ENCODE peak calls at places on chromosomes 3 and 15, in four cellular contexts. One of them, this sample, is unnamed.

GRCh38 chr3:75294124-75294523 is 370.0 kb upstream of the FRG2C start:
- DNase-seq in H1: peak
- DNase-seq in SK-N-SH: peak
- DNase-seq in K562: peak
- DNase-seq in this sample: peak

GRCh38 chr3:129304553-129305222 is 26.0 kb downstream of the HMCES start:
- DNase-seq in H1: no peak
- DNase-seq in SK-N-SH: no peak
- DNase-seq in K562: no peak
- DNase-seq in this sample: no peak

GRCh38 chr3:98914210-98915080 is 12.9 kb upstream of the DCBLD2 start:
- DNase-seq in H1: no peak
- DNase-seq in SK-N-SH: no peak
- DNase-seq in K562: no peak
- DNase-seq in this sample: no peak

GRCh38 chr3:38107911-38108648 is 28.8 kb downstream of the ACAA1 start:
- DNase-seq in H1: no peak
- DNase-seq in SK-N-SH: no peak
- DNase-seq in K562: no peak
- DNase-seq in this sample: no peak

GRCh38 chr15:88193415-88193814 is 63.1 kb downstream of the NTRK3 start:
- DNase-seq in H1: no peak
- DNase-seq in SK-N-SH: no peak
- DNase-seq in K562: peak
- DNase-seq in this sample: no peak

GRCh38 chr3:182138388-182138787 is 426.7 kb downstream of the SOX2 start:
- DNase-seq in H1: no peak
- DNase-seq in SK-N-SH: no peak
- DNase-seq in K562: no peak
- DNase-seq in this sample: no peak

GRCh38 chr3:146969356-146969755 is 364.2 kb upstream of the PLSCR5 start:
- DNase-seq in H1: no peak
- DNase-seq in SK-N-SH: no peak
- DNase-seq in K562: no peak
- DNase-seq in this sample: no peak

GRCh38 chr3:70065666-70066253 is 66.2 kb downstream of the SAMMSON start:
- DNase-seq in H1: no peak
- DNase-seq in SK-N-SH: peak
- DNase-seq in K562: no peak
- DNase-seq in this sample: peak

GRCh38 chr15:74528876-74529275 is 12.1 kb upstream of the ARID3B start:
- DNase-seq in H1: no peak
- DNase-seq in SK-N-SH: no peak
- DNase-seq in K562: no peak
- DNase-seq in this sample: no peak

GRCh38 chr15:97736748-97737147 is 223.8 kb upstream of the ARRDC4 start:
- DNase-seq in H1: no peak
- DNase-seq in SK-N-SH: no peak
- DNase-seq in K562: no peak
- DNase-seq in this sample: no peak

GRCh38 chr15:71433402-71433801 is 318.1 kb downstream of the THSD4 start:
- DNase-seq in H1: no peak
- DNase-seq in SK-N-SH: no peak
- DNase-seq in K562: no peak
- DNase-seq in this sample: no peak

GRCh38 chr3:155070932-155071387 is 9.2 kb upstream of the MME start:
- DNase-seq in H1: no peak
- DNase-seq in SK-N-SH: peak
- DNase-seq in K562: no peak
- DNase-seq in this sample: no peak

GRCh38 chr3:170703121-170703588 is 117.3 kb upstream of the SLC7A14 start:
- DNase-seq in H1: no peak
- DNase-seq in SK-N-SH: no peak
- DNase-seq in K562: peak
- DNase-seq in this sample: no peak

GRCh38 chr3:128094295-128095151 is 29.1 kb downstream of the RUVBL1 start:
- DNase-seq in H1: no peak
- DNase-seq in SK-N-SH: no peak
- DNase-seq in K562: no peak
- DNase-seq in this sample: no peak

GRCh38 chr3:133930341-133930933 is 34.8 kb upstream of the RAB6B start:
- DNase-seq in H1: no peak
- DNase-seq in SK-N-SH: peak
- DNase-seq in K562: peak
- DNase-seq in this sample: no peak

GRCh38 chr15:58574612-58575011 is 142.8 kb downstream of the LIPC start:
- DNase-seq in H1: no peak
- DNase-seq in SK-N-SH: no peak
- DNase-seq in K562: no peak
- DNase-seq in this sample: no peak

GRCh38 chr3:160343132-160343531 is 55.9 kb downstream of the IFT80 start:
- DNase-seq in H1: no peak
- DNase-seq in SK-N-SH: peak
- DNase-seq in K562: no peak
- DNase-seq in this sample: no peak

GRCh38 chr3:177484926-177485325 is 287.6 kb upstream of the TBL1XR1 start:
- DNase-seq in H1: no peak
- DNase-seq in SK-N-SH: no peak
- DNase-seq in K562: no peak
- DNase-seq in this sample: no peak

GRCh38 chr15:95874625-95875024 is 455.9 kb upstream of the NR2F2 start:
- DNase-seq in H1: no peak
- DNase-seq in SK-N-SH: no peak
- DNase-seq in K562: no peak
- DNase-seq in this sample: no peak

GRCh38 chr3:27544372-27544865 is 60.2 kb upstream of the SLC4A7 start:
- DNase-seq in H1: no peak
- DNase-seq in SK-N-SH: no peak
- DNase-seq in K562: no peak
- DNase-seq in this sample: no peak

GRCh38 chr3:81249540-81250029 is 511.9 kb downstream of the GBE1 start:
- DNase-seq in H1: no peak
- DNase-seq in SK-N-SH: no peak
- DNase-seq in K562: no peak
- DNase-seq in this sample: no peak

GRCh38 chr3:29440321-29441019 is 159.6 kb downstream of the RBMS3 start:
- DNase-seq in H1: no peak
- DNase-seq in SK-N-SH: no peak
- DNase-seq in K562: no peak
- DNase-seq in this sample: no peak

GRCh38 chr15:52103217-52104207 is 9.1 kb downstream of the BCL2L10 start:
- DNase-seq in H1: no peak
- DNase-seq in SK-N-SH: no peak
- DNase-seq in K562: no peak
- DNase-seq in this sample: no peak

GRCh38 chr15:57235865-57236264 is 140.4 kb upstream of the CGNL1 start:
- DNase-seq in H1: no peak
- DNase-seq in SK-N-SH: peak
- DNase-seq in K562: no peak
- DNase-seq in this sample: no peak

GRCh38 chr3:123451186-123451585 is 2.3 kb upstream of the ADCY5 start:
- DNase-seq in H1: no peak
- DNase-seq in SK-N-SH: no peak
- DNase-seq in K562: no peak
- DNase-seq in this sample: no peak

GRCh38 chr3:196053487-196053886 is 28.4 kb downstream of the TFRC start:
- DNase-seq in H1: no peak
- DNase-seq in SK-N-SH: no peak
- DNase-seq in K562: no peak
- DNase-seq in this sample: no peak

DNA sequence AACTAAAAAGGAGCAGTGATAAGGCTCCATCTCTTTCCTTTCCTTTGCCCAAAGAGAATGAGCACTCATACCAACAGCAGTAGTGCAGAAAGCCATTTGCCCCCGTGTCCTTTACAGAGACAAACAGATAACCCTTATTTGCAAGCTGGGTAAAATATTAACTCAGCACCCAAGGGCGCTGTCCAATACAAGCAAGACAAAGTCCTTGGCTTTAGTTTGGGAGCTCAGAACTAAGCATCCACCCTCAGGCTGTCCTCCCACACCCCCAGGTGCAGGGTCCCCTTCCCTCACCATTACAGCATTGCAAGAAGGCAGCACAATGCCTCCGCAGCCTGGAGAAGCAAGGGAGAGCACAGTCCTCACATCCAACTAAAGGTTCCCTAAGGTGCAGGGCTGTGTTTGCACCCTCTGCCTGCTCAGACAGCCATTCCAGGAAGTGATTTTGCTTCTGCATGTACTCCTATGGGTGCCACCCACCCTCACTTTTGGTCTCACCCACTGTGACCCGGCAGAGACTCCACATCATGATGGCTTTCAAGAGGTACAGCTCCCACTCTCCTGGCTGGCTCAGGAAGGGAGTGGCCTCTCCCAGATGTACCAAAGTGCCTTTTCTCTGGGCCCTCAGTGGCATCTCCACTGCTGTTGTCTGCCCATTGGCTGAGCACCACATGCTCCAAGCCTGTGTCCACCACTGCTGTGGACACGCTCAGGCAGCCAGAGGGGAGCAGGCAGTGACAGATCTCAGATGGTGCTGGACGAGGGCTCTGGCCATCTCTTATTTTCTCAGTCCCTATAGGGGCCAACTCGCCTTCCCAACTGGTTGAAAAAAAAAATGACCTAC is 34.1 kb upstream of the HES1 start:
- DNase-seq in H1: no peak
- DNase-seq in SK-N-SH: no peak
- DNase-seq in K562: no peak
- DNase-seq in this sample: no peak
- TF ChIP-seq TEAD4 in H1: no peak
- TF ChIP-seq TEAD4 in SK-N-SH: no peak
- TF ChIP-seq TEAD4 in K562: no peak
- TF ChIP-seq TEAD4 in this sample: no peak

DNA sequence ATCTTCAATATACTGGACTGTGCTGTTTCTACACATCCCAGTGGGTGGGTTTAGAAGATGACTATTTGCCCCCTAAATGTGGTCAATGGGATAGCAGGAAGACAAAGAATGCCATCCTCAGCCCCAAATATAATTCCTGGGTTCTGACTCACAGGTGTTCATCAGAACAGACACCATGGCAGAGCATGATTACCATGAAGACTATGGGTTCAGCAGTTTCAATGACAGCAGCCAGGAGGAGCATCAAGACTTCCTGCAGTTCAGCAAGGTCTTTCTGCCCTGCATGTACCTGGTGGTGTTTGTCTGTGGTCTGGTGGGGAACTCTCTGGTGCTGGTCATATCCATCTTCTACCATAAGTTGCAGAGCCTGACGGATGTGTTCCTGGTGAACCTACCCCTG is 3.0 kb downstream of the CXCR6 start:
- DNase-seq in H1: no peak
- DNase-seq in SK-N-SH: no peak
- DNase-seq in K562: no peak
- DNase-seq in this sample: no peak
- TF ChIP-seq USF2 in H1: no peak
- TF ChIP-seq USF2 in SK-N-SH: no peak
- TF ChIP-seq USF2 in K562: no peak
- TF ChIP-seq USF2 in this sample: no peak

GRCh38 chr3:112619295-112619694 is 21.6 kb downstream of the CCDC80 start:
- DNase-seq in H1: no peak
- DNase-seq in SK-N-SH: no peak
- DNase-seq in K562: no peak
- DNase-seq in this sample: no peak
- TF ChIP-seq TEAD4 in H1: no peak
- TF ChIP-seq TEAD4 in SK-N-SH: no peak
- TF ChIP-seq TEAD4 in K562: no peak
- TF ChIP-seq TEAD4 in this sample: no peak

DNA sequence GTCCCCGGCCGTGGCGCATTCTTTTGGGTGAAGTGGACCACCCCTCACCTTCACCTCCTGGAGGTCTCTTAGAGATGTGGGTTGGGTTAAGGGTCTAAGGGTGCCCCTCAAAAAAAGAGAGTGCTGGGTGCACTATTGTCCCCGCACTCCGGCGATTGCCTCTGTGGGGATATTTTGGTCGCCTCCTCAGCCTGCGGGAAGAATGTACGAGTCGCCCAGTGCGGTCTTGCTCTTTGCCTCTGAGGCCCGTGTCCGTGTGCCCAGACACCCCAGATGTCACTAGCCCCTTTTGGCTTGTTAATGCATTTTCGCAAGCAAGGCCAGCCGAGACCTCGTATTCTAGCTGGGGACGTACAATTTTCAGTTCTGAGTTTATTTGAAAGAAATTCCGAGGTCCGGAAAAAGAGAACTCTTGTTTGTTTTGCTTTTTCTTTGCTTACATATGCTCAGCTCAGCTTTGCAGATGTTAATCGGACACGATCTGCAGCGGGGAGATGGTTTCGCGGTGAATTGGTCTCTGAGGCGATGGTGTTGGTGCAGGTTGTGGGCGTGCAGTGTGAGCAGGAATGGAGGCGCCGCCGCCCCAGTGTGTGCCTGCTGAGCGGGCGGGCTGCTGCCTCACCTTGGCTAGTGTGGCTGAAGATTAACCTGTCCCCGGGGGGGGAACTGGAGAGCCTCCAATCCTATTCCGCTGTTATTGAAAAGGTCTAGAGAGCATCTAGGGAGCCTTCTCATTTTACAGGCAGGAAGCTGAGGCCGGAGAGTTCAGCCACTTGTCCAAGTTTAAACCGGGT is 1.4 kb downstream of the ST6GAL1 start:
- DNase-seq in H1: no peak
- DNase-seq in SK-N-SH: peak
- DNase-seq in K562: peak
- DNase-seq in this sample: peak
- TF ChIP-seq USF2 in H1: no peak
- TF ChIP-seq USF2 in SK-N-SH: no peak
- TF ChIP-seq USF2 in K562: no peak
- TF ChIP-seq USF2 in this sample: no peak

GRCh38 chr15:80898040-80898439 is 91.6 kb downstream of the MESD start:
- DNase-seq in H1: no peak
- DNase-seq in SK-N-SH: no peak
- DNase-seq in K562: no peak
- DNase-seq in this sample: no peak
- TF ChIP-seq TEAD4 in H1: no peak
- TF ChIP-seq TEAD4 in SK-N-SH: no peak
- TF ChIP-seq TEAD4 in K562: no peak
- TF ChIP-seq TEAD4 in this sample: no peak

GRCh38 chr15:85406916-85407315 is 26.5 kb downstream of the AKAP13 start:
- DNase-seq in H1: no peak
- DNase-seq in SK-N-SH: no peak
- DNase-seq in K562: no peak
- DNase-seq in this sample: no peak
- TF ChIP-seq USF2 in H1: no peak
- TF ChIP-seq USF2 in SK-N-SH: no peak
- TF ChIP-seq USF2 in K562: no peak
- TF ChIP-seq USF2 in this sample: no peak

This sample was measured in WTC11.